ENCODE peak calls at places on chromosomes 13 and 19, in six cellular contexts. X, S, M, Y, H and W are unnamed samples.

GRCh38 chr13:112776971-112777370 is 87.1 kb downstream of the ATP11A start:
- DNase-seq in Y (no peak), M (no peak), S (no peak), H (no peak), X (no peak), W (no peak)

GRCh38 chr19:42965204-42965603 is 28.2 kb upstream of the PSG7 start:
- DNase-seq in H (no peak), M (no peak), S (no peak), Y (no peak), X (no peak), W (no peak)

GRCh38 chr13:79782541-79783216 is 301.7 kb downstream of the NDFIP2 start:
- DNase-seq in M (no peak), X (no peak), Y (peak; percentile 62), S (no peak), H (no peak), W (no peak)

GRCh38 chr13:51912091-51912490 is 50.3 kb downstream of the CCDC70 start:
- DNase-seq in H (no peak), X (no peak), S (no peak), M (no peak), Y (no peak), W (no peak)

GRCh38 chr13:114096031-114096485 is 36.4 kb downstream of the RASA3 start:
- DNase-seq in M (no peak), S (peak; percentile 42), Y (no peak), H (no peak), X (no peak), W (no peak)

GRCh38 chr13:87981416-87981815 is 310.2 kb downstream of the SLITRK5 start:
- DNase-seq in X (no peak), S (no peak), Y (no peak), H (no peak), M (no peak), W (no peak)

GRCh38 chr13:110756268-110756667 is 42.8 kb downstream of the ING1 start:
- DNase-seq in S (no peak), M (no peak), Y (no peak), X (no peak), H (no peak), W (no peak)

GRCh38 chr19:47663911-47664771 is 49.1 kb upstream of the EHD2 start:
- DNase-seq in H (no peak), M (no peak), S (peak; percentile 66), Y (peak; percentile 77), X (no peak), W (peak; percentile 68)

GRCh38 chr13:41548031-41548430 is 90.7 kb downstream of the RGCC start:
- DNase-seq in X (no peak), Y (no peak), H (no peak), S (no peak), M (no peak), W (no peak)

GRCh38 chr19:57290970-57291369 is 10.7 kb downstream of the ZNF460 start:
- DNase-seq in S (no peak), X (no peak), M (no peak), Y (no peak), H (no peak), W (no peak)

GRCh38 chr19:4606921-4607678 is 32.2 kb upstream of the TNFAIP8L1 start:
- DNase-seq in H (no peak), S (no peak), Y (peak; percentile 73), M (no peak), X (peak; percentile 92), W (no peak)

GRCh38 chr19:7360393-7360984 is 11.8 kb downstream of the ARHGEF18 start:
- DNase-seq in M (no peak), H (no peak), S (no peak), X (no peak), Y (no peak), W (no peak)
- H3K4me1 ChIP-seq in M (no peaks in the 10 kb centered on the region), H (peaks cover 25% of the 10 kb centered on the region), S (no peaks in the 10 kb centered on the region), X (no peaks in the 10 kb centered on the region), Y (no peaks in the 10 kb centered on the region), W (no peaks in the 10 kb centered on the region)

GRCh38 chr19:33301900-33302174 is 497 bp downstream of the CEBPA start:
- DNase-seq in Y (no peak), M (no peak), S (no peak), X (no peak), H (no peak), W (no peak)
- H3K4me3 ChIP-seq in Y (peak overlapping the region; percentile 72), M (peak overlapping the region; percentile 82), S (peak overlapping the region; percentile 60), X (peak overlapping the region; percentile 35), H (peak overlapping the region; percentile 51), W (peak overlapping the region; percentile 95)

GRCh38 chr13:44313674-44314073 is 60.0 kb upstream of the SERP2 start:
- DNase-seq in X (no peak), S (no peak), Y (no peak), H (no peak), M (peak; percentile 93), W (no peak)

GRCh38 chr13:44309771-44310767 is 63.6 kb upstream of the SERP2 start:
- DNase-seq in M (no peak), S (no peak), Y (peak; percentile 50), H (no peak), X (peak; percentile 14), W (no peak)

GRCh38 chr13:44311011-44311481 is 62.6 kb upstream of the SERP2 start:
- DNase-seq in S (peak; percentile 58), Y (no peak), X (no peak), M (no peak), H (no peak), W (no peak)

GRCh38 chr13:44312898-44313551 is 60.6 kb upstream of the SERP2 start:
- DNase-seq in Y (no peak), M (peak; percentile 88), X (no peak), H (no peak), S (no peak), W (no peak)

DNA sequence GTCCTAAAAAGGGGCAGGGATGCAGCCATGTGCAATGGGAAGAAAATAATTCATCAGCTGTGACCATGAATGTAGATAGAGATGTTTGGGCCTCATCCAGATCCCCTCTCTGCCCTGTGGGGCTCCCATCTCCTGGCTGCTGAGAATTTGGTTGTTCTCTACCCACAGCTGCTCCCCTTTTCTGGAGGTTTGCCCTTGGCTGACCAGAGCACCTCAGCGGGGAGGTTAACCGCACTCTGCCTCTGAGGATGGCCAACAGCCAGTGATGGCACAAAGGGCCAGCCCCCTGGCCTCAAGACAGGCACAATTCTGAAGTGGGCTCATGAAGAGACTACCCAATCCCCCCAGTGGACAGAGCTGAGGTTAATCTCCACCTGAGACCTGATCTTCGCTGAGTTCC is 61.5 kb upstream of the SERP2 start:
- DNase-seq in X (no peak), Y (no peak), H (no peak), S (no peak), M (no peak), W (no peak)
- H3K4me1 ChIP-seq in X (peaks cover 4% of the 10 kb centered on the region), Y (peaks cover 16% of the 10 kb centered on the region), H (no peaks in the 10 kb centered on the region), S (no peaks in the 10 kb centered on the region), M (peaks cover 60% of the 10 kb centered on the region), W (peaks cover 3% of the 10 kb centered on the region)

DNA sequence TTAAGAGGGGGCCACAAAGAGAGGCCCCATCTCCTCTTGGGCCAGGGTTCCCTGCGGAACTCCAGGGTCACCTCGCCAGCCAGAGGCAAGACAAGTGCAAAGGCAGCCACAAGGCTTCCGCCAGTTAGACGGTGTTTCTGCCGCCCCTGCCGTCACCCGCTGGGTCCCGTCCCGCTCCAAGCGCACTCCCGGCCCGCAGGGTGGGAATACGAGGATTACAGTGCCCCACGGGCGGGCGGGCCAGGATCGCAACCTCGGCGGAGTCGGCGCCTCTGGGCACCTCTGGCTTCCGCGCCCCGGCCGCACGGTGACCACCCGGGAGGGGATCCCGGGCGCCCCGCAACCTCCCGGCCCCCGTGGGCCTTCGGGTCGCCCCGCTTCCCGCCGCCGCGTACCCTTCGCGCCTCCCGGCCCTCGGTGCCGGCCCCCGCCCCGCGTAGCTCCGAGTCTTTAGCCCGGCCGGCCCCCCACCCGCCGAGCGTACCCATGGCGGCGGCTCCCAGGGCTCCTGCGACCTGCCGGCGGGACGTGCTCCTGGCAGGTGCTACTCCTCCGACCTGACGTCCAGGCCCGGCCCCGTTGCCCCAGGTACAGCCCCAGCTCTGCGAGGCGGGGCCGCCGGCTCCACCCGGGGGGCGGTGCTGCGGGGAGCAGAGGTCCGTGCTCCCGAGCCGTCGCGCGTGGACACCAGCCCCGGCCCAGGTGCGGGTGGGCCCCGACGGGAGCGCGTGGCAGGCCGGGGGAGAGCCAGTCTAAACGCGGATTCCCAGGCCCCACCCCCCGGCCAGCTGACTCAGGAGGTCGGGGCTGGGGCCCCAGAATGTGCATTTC is at the start of gene SLC15A1:
- DNase-seq in H (no peak), Y (no peak), X (no peak), M (no peak), S (no peak), W (no peak)
- H3K4me3 ChIP-seq in H (no peak within 1 kb of the TSS), Y (peak within 1 kb of the TSS; percentile 42), X (no peak within 1 kb of the TSS), M (peak within 1 kb of the TSS; percentile 53), S (peak within 1 kb of the TSS; percentile 26), W (peak within 1 kb of the TSS; percentile 61)

GRCh38 chr13:97284558-97284957 is 62.4 kb downstream of the MBNL2 start:
- DNase-seq in M (no peak), H (no peak), X (no peak), S (no peak), Y (no peak), W (no peak)
- H3K4me1 ChIP-seq in M (peaks cover 49% of the 10 kb centered on the region), H (no peaks in the 10 kb centered on the region), X (peaks cover 7% of the 10 kb centered on the region), S (peaks cover 3% of the 10 kb centered on the region), Y (peaks cover 68% of the 10 kb centered on the region), W (peaks cover 71% of the 10 kb centered on the region)

GRCh38 chr19:50432221-50432626 is 468 bp upstream of the MYBPC2 start:
- DNase-seq in S (no peak), Y (no peak), M (no peak), H (no peak), X (no peak), W (no peak)
- H3K4me3 ChIP-seq in S (peak overlapping the region; percentile 49), Y (peak overlapping the region; percentile 75), M (peak overlapping the region; percentile 51), H (peak overlapping the region; percentile 44), X (peak overlapping the region; percentile 53), W (peak overlapping the region; percentile 72)

GRCh38 chr19:1862424-1863307 is 713 bp downstream of the KLF16 start:
- DNase-seq in X (peak; percentile 69), Y (peak; percentile 57), S (no peak), M (no peak), H (no peak), W (no peak)

GRCh38 chr19:1860133-1860775 is 3.1 kb downstream of the KLF16 start:
- DNase-seq in M (no peak), Y (peak; percentile 69), X (peak; percentile 75), H (peak; percentile 56), S (no peak), W (no peak)

GRCh38 chr19:1862068-1862423 is 1.3 kb downstream of the KLF16 start:
- DNase-seq in S (no peak), H (no peak), Y (no peak), X (no peak), M (no peak), W (no peak)

GRCh38 chr19:1860821-1861598 is 2.4 kb downstream of the KLF16 start:
- DNase-seq in S (no peak), M (no peak), X (no peak), H (no peak), Y (no peak), W (no peak)

DNA sequence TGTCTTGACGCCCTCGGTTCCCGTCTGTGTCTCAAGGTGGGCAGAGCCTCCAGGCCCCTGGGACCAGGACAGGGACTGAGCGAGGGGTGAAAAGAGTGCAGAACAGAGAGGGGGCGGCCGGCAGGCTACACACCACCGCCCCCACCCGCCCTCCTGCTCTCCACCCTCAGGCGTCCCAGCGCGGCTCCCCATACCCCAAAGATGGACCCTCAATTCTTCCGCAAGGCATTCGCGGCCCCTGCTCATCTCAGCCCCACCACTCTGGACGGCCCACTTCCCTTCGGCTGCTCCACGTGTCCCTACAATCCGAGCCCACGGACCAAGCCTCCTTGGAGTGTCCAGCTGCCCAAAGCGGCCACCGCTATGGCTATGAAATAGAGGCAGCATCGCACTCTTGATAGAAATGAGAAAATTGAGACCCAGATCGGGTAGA is 1.8 kb downstream of the KLF16 start:
- DNase-seq in H (no peak), X (no peak), M (no peak), Y (no peak), S (no peak), W (no peak)
- H3K4me1 ChIP-seq in H (peaks cover 50% of the 10 kb centered on the region), X (peaks cover 22% of the 10 kb centered on the region), M (peaks cover 52% of the 10 kb centered on the region), Y (peaks cover 53% of the 10 kb centered on the region), S (peaks cover 24% of the 10 kb centered on the region), W (peaks cover 37% of the 10 kb centered on the region)

GRCh38 chr19:13023666-13024065 is 28.4 kb downstream of the NFIX start:
- DNase-seq in S (no peak), Y (no peak), X (no peak), H (no peak), M (no peak), W (no peak)
- H3K4me3 ChIP-seq in S (peak overlapping the region; percentile 41), Y (peak overlapping the region; percentile 53), X (peak overlapping the region; percentile 68), H (peak overlapping the region; percentile 44), M (no peak overlapping the region), W (peak overlapping the region; percentile 75)